ENCODE peak calls at places on chromosome 1, in five cellular contexts. U is GM23338, B is lower lobe of right lung, C is astrocyte of the spinal cord, Y is AG04450. V is an unnamed sample.

GRCh38 chr1:208475951-208476824 is 232.0 kb upstream of the PLXNA2 start:
- DNase-seq in U (peak), B (no peak), C (peak), Y (no peak), V (peak)

GRCh38 chr1:81867235-81867634 is 66.5 kb downstream of the ADGRL2 start:
- DNase-seq in U (no peak), B (no peak), C (no peak), Y (no peak), V (peak)

GRCh38 chr1:2555634-2556276 is 416 bp upstream of the TNFRSF14 start:
- DNase-seq in U (no peak), B (peak), C (no peak), Y (no peak), V (peak)

GRCh38 chr1:156146006-156146748 is 7.2 kb upstream of the SEMA4A start:
- DNase-seq in U (peak), B (peak), C (peak), Y (peak), V (peak)

GRCh38 chr1:8137406-8138244 is 111.5 kb upstream of the ERRFI1 start:
- DNase-seq in U (no peak), B (no peak), C (peak), Y (peak), V (peak)

GRCh38 chr1:243598433-243598832 is 251.6 kb downstream of the AKT3 start:
- DNase-seq in U (no peak), B (no peak), C (peak), Y (peak), V (peak)

GRCh38 chr1:227654431-227654830 is 80.7 kb downstream of the JMJD4 start:
- DNase-seq in U (no peak), B (no peak), C (peak), Y (no peak), V (peak)

GRCh38 chr1:100219457-100219856 is 30.2 kb downstream of the DBT start:
- DNase-seq in U (no peak), B (no peak), C (no peak), Y (no peak), V (no peak)

GRCh38 chr1:3483801-3484444 is 29.5 kb downstream of the ARHGEF16 start:
- DNase-seq in U (peak), B (no peak), C (no peak), Y (no peak), V (no peak)

GRCh38 chr1:53366901-53367502 is 39.1 kb upstream of the LRP8 start:
- DNase-seq in U (no peak), B (no peak), C (no peak), Y (no peak), V (no peak)

GRCh38 chr1:10829067-10829818 is 32.8 kb upstream of the CASZ1 start:
- DNase-seq in U (no peak), B (no peak), C (no peak), Y (no peak), V (no peak)

GRCh38 chr1:2355408-2356261 is 35.7 kb downstream of the MORN1 start:
- DNase-seq in U (no peak), B (peak), C (no peak), Y (no peak), V (no peak)

GRCh38 chr1:61210435-61211012 is 128.2 kb downstream of the NFIA start:
- DNase-seq in U (no peak), B (no peak), C (no peak), Y (no peak), V (no peak)

GRCh38 chr1:13829152-13829769 is 129.3 kb downstream of the PRDM2 start:
- DNase-seq in U (no peak), B (no peak), C (no peak), Y (no peak), V (no peak)

GRCh38 chr1:10170362-10170665 is 40.1 kb upstream of the KIF1B start:
- DNase-seq in U (no peak), B (no peak), C (peak), Y (no peak), V (no peak)

GRCh38 chr1:6007318-6008083 is 15.3 kb upstream of the NPHP4 start:
- DNase-seq in U (peak), B (peak), C (no peak), Y (no peak), V (peak)

GRCh38 chr1:177847843-177848242 is 122.0 kb downstream of the SEC16B start:
- DNase-seq in U (no peak), B (no peak), C (peak), Y (peak), V (peak)

GRCh38 chr1:231069333-231069732 is 29.3 kb upstream of the FAM89A start:
- DNase-seq in U (peak), B (no peak), C (no peak), Y (no peak), V (no peak)

GRCh38 chr1:70778934-70779333 is 268.7 kb downstream of the PTGER3 start:
- DNase-seq in U (no peak), B (no peak), C (no peak), Y (no peak), V (no peak)

GRCh38 chr1:242129103-242129502 is 130.2 kb upstream of the MAP1LC3C start:
- DNase-seq in U (peak), B (no peak), C (peak), Y (no peak), V (no peak)

GRCh38 chr1:1022322-1023090 is 2.6 kb downstream of the AGRN start:
- DNase-seq in U (no peak), B (no peak), C (no peak), Y (no peak), V (no peak)

GRCh38 chr1:233359431-233359830 is 31.9 kb downstream of the MAP3K21 start:
- DNase-seq in U (no peak), B (no peak), C (no peak), Y (no peak), V (no peak)

GRCh38 chr1:168468042-168468809 is 75.6 kb downstream of the XCL2 start:
- DNase-seq in U (peak), B (no peak), C (no peak), Y (no peak), V (peak)

GRCh38 chr1:86436041-86436440 is 12.1 kb downstream of the CLCA2 start:
- DNase-seq in U (no peak), B (no peak), C (no peak), Y (no peak), V (no peak)

GRCh38 chr1:6601049-6601864 is 1.4 kb downstream of the KLHL21 start:
- DNase-seq in U (peak), B (peak), C (peak), Y (peak), V (peak)

GRCh38 chr1:212981571-212982328 is 31.4 kb downstream of the VASH2 start:
- DNase-seq in U (no peak), B (no peak), C (no peak), Y (no peak), V (no peak)

GRCh38 chr1:5514519-5515183 is 477.6 kb downstream of the NPHP4 start:
- DNase-seq in U (peak), B (peak), C (peak), Y (no peak), V (peak)

GRCh38 chr1:87135313-87135712 is 193.4 kb upstream of the LMO4 start:
- DNase-seq in U (no peak), B (no peak), C (no peak), Y (no peak), V (no peak)

GRCh38 chr1:233597489-233597901 is 16.4 kb upstream of the KCNK1 start:
- DNase-seq in U (no peak), B (no peak), C (no peak), Y (no peak), V (peak)

GRCh38 chr1:51325878-51326755 is 4.2 kb downstream of the TTC39A start:
- DNase-seq in U (no peak), B (no peak), C (no peak), Y (no peak), V (no peak)

GRCh38 chr1:164637461-164638375 is 78.7 kb downstream of the PBX1 start:
- DNase-seq in U (no peak), B (no peak), C (peak), Y (peak), V (peak)

GRCh38 chr1:183734600-183735036 is 70.3 kb upstream of the RGL1 start:
- DNase-seq in U (peak), B (no peak), C (no peak), Y (no peak), V (peak)

GRCh38 chr1:225519166-225519863 is 91.5 kb upstream of the LBR start:
- DNase-seq in U (peak), B (no peak), C (no peak), Y (no peak), V (no peak)

GRCh38 chr1:60835649-60836048 is 246.7 kb upstream of the NFIA start:
- DNase-seq in U (no peak), B (no peak), C (no peak), Y (no peak), V (no peak)

GRCh38 chr1:68782890-68783289 is 286.0 kb upstream of the DEPDC1 start:
- DNase-seq in U (peak), B (no peak), C (no peak), Y (no peak), V (no peak)

GRCh38 chr1:1283821-1284220 is 3.6 kb downstream of the SCNN1D start:
- DNase-seq in U (peak), B (no peak), C (no peak), Y (no peak), V (no peak)

GRCh38 chr1:45894331-45894730 is 90.9 kb downstream of the MAST2 start:
- DNase-seq in U (no peak), B (no peak), C (no peak), Y (no peak), V (no peak)

GRCh38 chr1:54798769-54799641 is 2.1 kb downstream of the TTC22 start:
- DNase-seq in U (no peak), B (no peak), C (no peak), Y (no peak), V (peak)

GRCh38 chr1:147167361-147167760 is 4.9 kb downstream of the PRKAB2 start:
- DNase-seq in U (no peak), B (no peak), C (peak), Y (peak), V (peak)

DNA sequence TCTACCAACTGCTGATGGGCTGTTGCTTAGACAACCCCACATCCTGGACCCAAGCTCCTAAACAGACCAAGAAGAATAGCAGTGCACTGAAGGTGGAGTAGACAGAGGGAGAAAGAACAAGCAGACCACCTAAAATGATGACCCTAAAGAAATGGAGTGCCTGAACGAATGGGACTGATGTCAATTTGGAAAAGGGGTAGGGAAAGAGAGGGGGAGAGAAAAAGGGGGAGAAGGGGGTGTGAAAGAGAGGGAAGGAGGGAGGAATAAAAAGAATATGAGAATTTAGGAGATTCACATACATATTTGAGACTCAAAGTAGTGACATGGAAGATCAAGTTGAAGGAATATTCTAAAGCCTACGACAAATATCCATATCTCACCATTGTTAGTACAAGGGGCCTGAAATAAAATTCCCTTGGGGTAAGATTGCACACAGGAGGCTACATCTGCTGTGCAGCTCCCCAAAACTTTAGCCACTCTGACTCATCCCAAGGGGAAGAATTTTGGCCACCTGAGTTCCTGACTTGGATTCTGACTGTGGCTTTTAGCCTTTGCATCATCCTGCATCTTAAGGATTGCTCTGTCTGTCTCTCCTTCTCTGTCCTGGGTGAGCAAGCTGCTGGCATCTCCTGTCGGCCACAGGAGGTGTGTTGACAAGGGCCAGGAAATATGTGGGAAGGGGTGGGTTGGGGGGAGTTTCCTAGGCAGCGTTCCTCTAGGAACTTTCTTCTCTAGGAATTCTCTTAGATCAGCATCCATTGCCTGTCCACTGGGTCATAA is 144.6 kb upstream of the DUSP10 start:
- DNase-seq in U (no peak), B (no peak), C (no peak), Y (no peak), V (peak)
- H3K4me3 ChIP-seq in U (no peak), B (no peak), C (no peak), Y (no peak), V (no peak)

DNA sequence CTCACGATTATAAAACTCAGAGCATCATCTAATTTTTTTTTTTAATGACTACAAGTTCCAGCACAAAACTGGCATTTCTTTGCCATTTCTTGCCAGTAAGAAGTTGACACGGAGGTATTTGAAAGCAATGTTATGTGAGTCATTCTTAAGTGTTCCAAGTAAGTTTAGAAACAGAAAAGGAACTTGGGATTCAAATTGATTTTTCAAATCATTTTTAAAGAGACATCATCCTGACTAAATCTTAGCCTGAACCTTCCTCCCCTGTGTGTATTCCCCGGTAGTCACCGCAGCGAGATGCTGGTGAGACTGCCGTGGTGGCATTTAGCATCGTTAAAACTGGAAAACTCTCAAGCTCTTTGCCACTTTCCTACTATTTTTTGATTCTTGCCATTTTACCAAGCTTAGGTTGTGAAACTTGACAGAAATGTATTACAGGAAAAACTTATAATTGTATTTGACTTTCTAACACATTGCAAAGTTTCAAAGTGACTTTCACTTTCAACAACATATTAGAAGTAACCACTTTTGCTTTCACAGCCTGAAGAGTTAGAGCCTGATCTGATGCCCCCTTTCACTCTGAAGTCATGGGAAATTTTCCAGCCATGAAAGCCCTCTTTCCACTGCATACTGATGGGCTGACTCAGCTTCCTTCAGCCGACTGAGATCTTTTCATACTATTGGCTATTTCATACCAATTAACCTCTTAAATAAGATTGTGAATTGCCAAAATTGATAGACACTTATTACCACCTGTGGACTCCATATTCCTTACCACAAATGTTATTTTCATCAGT is 61.4 kb downstream of the OLFML2B start:
- DNase-seq in U (no peak), B (no peak), C (peak), Y (peak), V (peak)
- TF ChIP-seq CTCF in U (no peak), B (no peak), C (no peak), Y (no peak), V (no peak)

DNA sequence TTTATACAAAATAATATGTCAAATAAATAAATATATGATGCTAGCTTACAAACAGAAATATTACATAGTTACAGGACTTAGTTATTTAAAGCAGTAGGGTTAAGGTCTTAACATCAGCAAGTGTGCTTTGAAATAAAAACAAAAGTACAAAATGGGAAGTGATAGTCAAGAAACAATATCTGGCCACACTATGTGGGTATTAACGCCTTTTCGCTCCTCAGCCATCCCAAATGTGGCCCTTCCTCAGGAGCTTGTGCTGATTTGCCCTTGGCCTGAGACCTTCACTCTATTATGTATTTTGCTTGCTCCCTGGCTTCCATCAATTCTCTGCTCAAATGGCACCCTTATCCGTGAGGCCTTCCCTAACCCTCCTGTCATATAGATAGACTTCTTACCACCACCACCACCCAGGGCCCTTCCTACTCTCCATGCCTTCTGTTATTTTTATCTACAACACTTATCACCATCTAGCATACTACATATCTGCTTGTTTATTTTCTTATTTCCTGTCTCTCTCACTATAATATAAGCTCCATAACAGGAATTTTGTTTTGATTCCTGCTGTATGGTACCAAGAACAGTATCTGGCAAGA is 1.9 kb downstream of the CTSS start:
- DNase-seq in U (no peak), B (no peak), C (no peak), Y (no peak), V (peak)
- H3K4me3 ChIP-seq in U (no peak), B (peak), C (no peak), Y (no peak), V (no peak)

DNA sequence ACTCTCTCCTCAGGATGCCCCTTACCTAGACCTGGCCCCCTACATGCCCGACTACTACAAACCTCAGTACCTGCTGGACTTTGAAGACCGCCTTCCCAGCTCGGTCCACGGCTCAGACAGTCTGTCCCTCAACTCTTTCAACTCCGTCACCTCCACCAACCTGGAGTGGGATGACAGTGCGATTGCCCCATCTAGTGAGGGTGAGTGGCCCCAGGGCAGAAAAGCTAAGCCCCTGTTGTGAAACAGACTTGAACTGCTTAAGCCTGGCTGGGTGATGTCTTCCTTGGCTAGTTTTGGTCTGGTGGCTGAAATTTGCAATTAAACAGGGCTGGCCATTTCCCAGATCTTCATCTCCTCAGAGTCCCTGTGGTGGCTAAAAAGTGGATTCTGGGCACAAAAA is 16.3 kb upstream of the SLC25A34 start:
- DNase-seq in U (no peak), B (no peak), C (no peak), Y (no peak), V (no peak)
- TF ChIP-seq CTCF in U (peak), B (no peak), C (no peak), Y (no peak), V (no peak)

GRCh38 chr1:158289722-158290570 is at the start of gene CD1C:
- DNase-seq in U (no peak), B (no peak), C (no peak), Y (no peak), V (no peak)
- H3K4me3 ChIP-seq in U (no peak), B (no peak), C (no peak), Y (no peak), V (no peak)

GRCh38 chr1:171277534-171277933 is 29.2 kb downstream of the FMO1 start:
- DNase-seq in U (no peak), B (no peak), C (no peak), Y (no peak), V (no peak)

GRCh38 chr1:171279678-171280077 is 31.4 kb downstream of the FMO1 start:
- DNase-seq in U (no peak), B (no peak), C (no peak), Y (no peak), V (no peak)

GRCh38 chr1:171280596-171280995 is 32.3 kb downstream of the FMO1 start:
- DNase-seq in U (no peak), B (no peak), C (no peak), Y (no peak), V (no peak)

DNA sequence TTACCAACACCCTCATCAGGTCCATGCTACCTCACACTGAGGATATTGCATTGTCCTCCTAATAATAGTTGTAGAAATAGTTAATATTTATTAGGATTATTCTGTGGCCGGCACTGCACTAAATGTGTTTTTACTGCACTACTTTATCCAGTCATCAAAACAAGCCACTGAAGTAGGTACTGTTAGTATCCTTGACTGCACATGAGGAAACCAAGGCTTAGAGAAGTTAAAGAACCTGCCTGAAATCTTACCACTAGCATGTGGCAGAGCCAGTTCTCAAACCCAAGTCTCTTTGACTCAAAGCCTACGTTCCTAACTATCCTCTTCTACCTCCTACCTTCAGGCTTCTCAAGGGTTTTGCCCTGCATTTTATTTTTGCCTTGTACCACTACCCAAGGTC is 30.9 kb downstream of the FMO1 start:
- DNase-seq in U (no peak), B (no peak), C (no peak), Y (no peak), V (no peak)
- TF ChIP-seq CTCF in U (no peak), B (no peak), C (no peak), Y (no peak), V (no peak)

GRCh38 chr1:39791838-39792237 is 3.2 kb upstream of the BMP8B start:
- DNase-seq in U (no peak), B (no peak), C (no peak), Y (no peak), V (no peak)

GRCh38 chr1:39788426-39788757 is 273 bp downstream of the BMP8B start:
- DNase-seq in U (peak), B (no peak), C (no peak), Y (no peak), V (no peak)

GRCh38 chr1:39788758-39789570 is at the start of gene BMP8B:
- DNase-seq in U (peak), B (peak), C (no peak), Y (no peak), V (no peak)

GRCh38 chr1:39787468-39787867 is 1.2 kb downstream of the BMP8B start:
- DNase-seq in U (no peak), B (peak), C (no peak), Y (no peak), V (no peak)

GRCh38 chr1:39789571-39790110 is 976 bp upstream of the BMP8B start:
- DNase-seq in U (no peak), B (no peak), C (no peak), Y (no peak), V (no peak)
- H3K4me3 ChIP-seq in U (peak), B (peak), C (no peak), Y (no peak), V (no peak)